ENCODE peak calls at places on chromosomes 6 and 20, in seven cellular contexts. M, N, T, P, V, A and E are unnamed samples.
A peak's percentile ranks its signal among the peaks of the same experiment; 100 is the strongest.

GRCh38 chr6:167701010-167701409 is 125.7 kb upstream of the AFDN start:
- DNase-seq in V (no peak), T (no peak), M (no peak), N (no peak), A (no peak), P (no peak), E (no peak)

GRCh38 chr6:18192026-18192425 is 36.8 kb downstream of the KDM1B start:
- DNase-seq in N (no peak), A (no peak), T (no peak), M (no peak), P (no peak), V (no peak), E (no peak)

GRCh38 chr20:63126876-63127699 is 88.8 kb downstream of the YTHDF1 start:
- DNase-seq in N (no peak), T (peak; percentile 27), P (no peak), A (no peak), M (peak; percentile 24), V (no peak), E (no peak)

GRCh38 chr6:41723178-41723935 is 12.1 kb downstream of the TFEB start:
- DNase-seq in P (peak; percentile 40), V (no peak), A (no peak), T (peak; percentile 93), N (peak; percentile 83), M (peak; percentile 93), E (no peak)

GRCh38 chr20:8661229-8662023 is 407.5 kb upstream of the PLCB4 start:
- DNase-seq in V (no peak), A (no peak), N (no peak), P (no peak), T (no peak), M (no peak), E (no peak)

GRCh38 chr6:100808638-100809275 is 72.4 kb downstream of the ASCC3 start:
- DNase-seq in V (no peak), N (no peak), T (no peak), M (no peak), P (no peak), A (no peak), E (no peak)

GRCh38 chr20:58308680-58309527 is 611 bp upstream of the RAB22A start:
- DNase-seq in M (peak; percentile 77), N (peak; percentile 55), A (peak; percentile 69), V (peak; percentile 92), P (peak; percentile 50), T (peak; percentile 83), E (peak; percentile 49)

GRCh38 chr20:17614176-17614811 is 44.4 kb downstream of the DSTN start:
- DNase-seq in A (no peak), V (peak; percentile 14), N (peak; percentile 83), M (peak; percentile 57), P (peak; percentile 70), T (peak; percentile 29), E (peak; percentile 80)

GRCh38 chr6:88089708-88090107 is 42.1 kb downstream of the SPACA1 start:
- DNase-seq in P (no peak), A (no peak), T (no peak), M (no peak), N (no peak), V (no peak), E (no peak)

DNA sequence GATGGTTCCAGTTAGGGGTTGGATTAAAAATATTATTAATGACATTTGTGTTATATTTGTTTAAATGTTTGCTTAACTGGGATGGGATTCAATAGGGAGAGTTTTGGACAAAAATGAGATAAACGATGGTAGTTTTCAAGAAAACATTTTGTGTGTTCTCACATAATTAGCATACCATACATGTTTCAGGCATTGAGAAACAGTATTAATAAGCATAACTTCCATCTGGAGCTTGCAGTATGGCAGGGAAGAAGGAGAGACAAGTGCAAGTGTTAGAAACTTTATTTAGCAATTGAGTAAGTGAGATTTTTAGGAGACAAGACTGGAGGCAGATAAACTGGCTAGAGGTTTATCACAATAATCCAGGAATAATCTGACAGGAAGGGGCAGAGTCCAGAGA is 72.8 kb upstream of the PTCHD4 start:
- DNase-seq in P (no peak), N (no peak), A (no peak), V (no peak), M (no peak), T (no peak), E (no peak)
- H3K4me3 ChIP-seq in P (no peak overlapping the region), N (no peak overlapping the region), A (no peak overlapping the region), V (no peak overlapping the region), M (no peak overlapping the region), T (no peak overlapping the region), E (no peak overlapping the region)

GRCh38 chr6:43926644-43927524 is 156.9 kb downstream of the VEGFA start:
- DNase-seq in M (peak; percentile 57), N (no peak), T (peak; percentile 61), V (peak; percentile 81), P (no peak), A (peak; percentile 53), E (peak; percentile 67)
- H3K4me1 ChIP-seq in M (peaks cover 35% of the 10 kb centered on the region), N (no peaks in the 10 kb centered on the region), T (peaks cover 29% of the 10 kb centered on the region), V (peaks cover 82% of the 10 kb centered on the region), P (no peaks in the 10 kb centered on the region), A (peaks cover 13% of the 10 kb centered on the region), E (peaks cover 16% of the 10 kb centered on the region)

GRCh38 chr20:34495928-34496327 is 20.3 kb upstream of the DYNLRB1 start:
- DNase-seq in V (no peak), N (no peak), T (no peak), P (no peak), A (no peak), M (no peak), E (no peak)

GRCh38 chr20:34491932-34492509 is 24.2 kb upstream of the DYNLRB1 start:
- DNase-seq in P (no peak), V (no peak), N (no peak), A (no peak), M (no peak), T (no peak), E (no peak)

GRCh38 chr20:34493646-34494045 is 22.6 kb upstream of the DYNLRB1 start:
- DNase-seq in M (no peak), N (no peak), T (no peak), V (no peak), P (no peak), A (no peak), E (no peak)

GRCh38 chr20:34495307-34495706 is 20.9 kb upstream of the DYNLRB1 start:
- DNase-seq in T (no peak), P (no peak), V (no peak), N (no peak), A (no peak), M (no peak), E (no peak)

DNA sequence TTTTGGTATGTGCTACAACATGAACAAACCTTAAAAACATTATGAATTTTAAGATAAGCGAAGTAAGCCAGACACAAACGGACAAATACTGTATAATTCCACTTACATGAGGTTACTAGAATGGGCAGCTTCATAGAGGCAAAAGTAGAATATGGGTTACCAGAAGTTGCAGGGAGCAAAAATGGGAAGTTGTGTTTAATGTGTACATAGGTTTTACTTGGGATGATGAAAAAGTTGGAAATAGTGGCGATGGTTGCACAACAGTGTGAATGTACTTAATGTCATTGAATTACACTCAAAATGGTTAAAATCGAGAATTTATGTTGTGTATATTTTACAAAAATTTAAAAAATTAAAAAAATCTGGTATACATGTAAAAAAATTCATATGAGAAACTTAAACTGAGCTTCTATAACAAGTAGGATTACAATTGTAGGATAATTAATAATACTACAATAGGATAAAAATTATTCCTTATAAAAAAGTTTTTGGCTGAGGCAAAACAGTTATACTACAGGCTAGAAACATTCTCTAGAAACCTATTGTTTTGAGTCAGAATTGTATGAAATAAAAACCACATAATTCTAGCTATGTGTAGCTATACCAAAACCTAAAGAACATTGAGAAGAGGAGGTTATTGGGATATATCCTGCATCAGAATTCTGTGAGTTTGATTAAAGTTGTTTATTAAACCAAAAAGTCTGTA is 24.8 kb upstream of the DYNLRB1 start:
- DNase-seq in A (no peak), V (no peak), T (no peak), M (no peak), N (no peak), P (no peak), E (no peak)
- H3K36me3 ChIP-seq in A (peaks cover 98% of the 10 kb centered on the region), V (peaks cover 78% of the 10 kb centered on the region), T (peaks cover 93% of the 10 kb centered on the region), M (peaks cover 93% of the 10 kb centered on the region), N (peaks cover 100% of the 10 kb centered on the region), P (no peaks in the 10 kb centered on the region), E (no peaks in the 10 kb centered on the region)

GRCh38 chr6:9131616-9132015 is 696.3 kb upstream of the SLC35B3 start:
- DNase-seq in V (no peak), N (no peak), M (peak; percentile 64), T (peak; percentile 35), P (peak; percentile 43), A (no peak), E (peak; percentile 40)

GRCh38 chr6:9126845-9127560 is 691.7 kb upstream of the SLC35B3 start:
- DNase-seq in N (no peak), A (no peak), M (no peak), P (no peak), V (no peak), T (no peak), E (no peak)

GRCh38 chr6:9131201-9131600 is 695.9 kb upstream of the SLC35B3 start:
- DNase-seq in P (no peak), T (no peak), N (no peak), V (no peak), M (no peak), A (no peak), E (no peak)

GRCh38 chr6:9128970-9129369 is 693.6 kb upstream of the SLC35B3 start:
- DNase-seq in V (no peak), T (no peak), M (no peak), P (no peak), N (no peak), A (no peak), E (no peak)
- H3K4me3 ChIP-seq in V (no peak overlapping the region), T (no peak overlapping the region), M (no peak overlapping the region), P (no peak overlapping the region), N (no peak overlapping the region), A (no peak overlapping the region), E (no peak overlapping the region)